ENCODE peak calls at places on chromosomes 7 and 10, in eight cellular contexts. One of them, this sample, is unnamed.

GRCh38 chr7:13050703-13051102 is 363.3 kb downstream of the ARL4A start:
- DNase-seq in fibroblast of pulmonary artery: peak; percentile 83
- DNase-seq in CD4-positive, CD25-positive, alpha-beta regulatory T cell: no peak
- DNase-seq in B cell: no peak
- DNase-seq in mucosa of descending colon: no peak
- DNase-seq in hepatocyte: no peak
- DNase-seq in PC-3: peak; percentile 73
- DNase-seq in transverse colon: no peak
- DNase-seq in this sample: peak; percentile 54

GRCh38 chr7:26729150-26729772 is 135.1 kb downstream of the SKAP2 start:
- DNase-seq in fibroblast of pulmonary artery: no peak
- DNase-seq in CD4-positive, CD25-positive, alpha-beta regulatory T cell: no peak
- DNase-seq in B cell: no peak
- DNase-seq in mucosa of descending colon: no peak
- DNase-seq in hepatocyte: no peak
- DNase-seq in PC-3: no peak
- DNase-seq in transverse colon: no peak
- DNase-seq in this sample: no peak

GRCh38 chr7:137967143-137968018 is 34.5 kb downstream of the CREB3L2 start:
- DNase-seq in fibroblast of pulmonary artery: peak; percentile 62
- DNase-seq in CD4-positive, CD25-positive, alpha-beta regulatory T cell: no peak
- DNase-seq in B cell: no peak
- DNase-seq in mucosa of descending colon: no peak
- DNase-seq in hepatocyte: peak; percentile 50
- DNase-seq in PC-3: peak; percentile 40
- DNase-seq in transverse colon: no peak
- DNase-seq in this sample: peak; percentile 63

GRCh38 chr10:52644678-52645434 is 127.7 kb downstream of the MBL2 start:
- DNase-seq in fibroblast of pulmonary artery: peak; percentile 75
- DNase-seq in CD4-positive, CD25-positive, alpha-beta regulatory T cell: no peak
- DNase-seq in B cell: no peak
- DNase-seq in mucosa of descending colon: peak; percentile 68
- DNase-seq in hepatocyte: peak; percentile 65
- DNase-seq in PC-3: peak; percentile 97
- DNase-seq in transverse colon: peak; percentile 22
- DNase-seq in this sample: peak; percentile 63

GRCh38 chr10:133310789-133311188 is 2.1 kb downstream of the ZNF511 start:
- DNase-seq in fibroblast of pulmonary artery: no peak
- DNase-seq in CD4-positive, CD25-positive, alpha-beta regulatory T cell: no peak
- DNase-seq in B cell: no peak
- DNase-seq in mucosa of descending colon: no peak
- DNase-seq in hepatocyte: no peak
- DNase-seq in PC-3: no peak
- DNase-seq in transverse colon: no peak
- DNase-seq in this sample: no peak

GRCh38 chr7:131633342-131633843 is 77.0 kb upstream of the PODXL start:
- DNase-seq in fibroblast of pulmonary artery: peak; percentile 58
- DNase-seq in CD4-positive, CD25-positive, alpha-beta regulatory T cell: no peak
- DNase-seq in B cell: no peak
- DNase-seq in mucosa of descending colon: no peak
- DNase-seq in hepatocyte: no peak
- DNase-seq in PC-3: peak; percentile 86
- DNase-seq in transverse colon: no peak
- DNase-seq in this sample: peak; percentile 22

GRCh38 chr10:26221571-26221970 is 5.0 kb downstream of the GAD2 start:
- DNase-seq in fibroblast of pulmonary artery: no peak
- DNase-seq in CD4-positive, CD25-positive, alpha-beta regulatory T cell: no peak
- DNase-seq in B cell: no peak
- DNase-seq in mucosa of descending colon: no peak
- DNase-seq in hepatocyte: no peak
- DNase-seq in PC-3: no peak
- DNase-seq in transverse colon: no peak
- DNase-seq in this sample: no peak

GRCh38 chr7:24436131-24436920 is 136.9 kb upstream of the PALS2 start:
- DNase-seq in fibroblast of pulmonary artery: no peak
- DNase-seq in CD4-positive, CD25-positive, alpha-beta regulatory T cell: no peak
- DNase-seq in B cell: no peak
- DNase-seq in mucosa of descending colon: no peak
- DNase-seq in hepatocyte: no peak
- DNase-seq in PC-3: no peak
- DNase-seq in transverse colon: no peak
- DNase-seq in this sample: no peak

GRCh38 chr10:44696496-44696895 is 214.6 kb upstream of the TMEM72 start:
- DNase-seq in fibroblast of pulmonary artery: no peak
- DNase-seq in CD4-positive, CD25-positive, alpha-beta regulatory T cell: no peak
- DNase-seq in B cell: no peak
- DNase-seq in mucosa of descending colon: peak; percentile 3
- DNase-seq in hepatocyte: peak; percentile 39
- DNase-seq in PC-3: no peak
- DNase-seq in transverse colon: no peak
- DNase-seq in this sample: no peak

GRCh38 chr7:115040526-115040925 is 118.6 kb downstream of the MDFIC start:
- DNase-seq in fibroblast of pulmonary artery: no peak
- DNase-seq in CD4-positive, CD25-positive, alpha-beta regulatory T cell: no peak
- DNase-seq in B cell: no peak
- DNase-seq in mucosa of descending colon: no peak
- DNase-seq in hepatocyte: no peak
- DNase-seq in PC-3: no peak
- DNase-seq in transverse colon: no peak
- DNase-seq in this sample: no peak

GRCh38 chr10:71696635-71697326 is 22.8 kb downstream of the C10orf105 start:
- DNase-seq in fibroblast of pulmonary artery: peak; percentile 26
- DNase-seq in CD4-positive, CD25-positive, alpha-beta regulatory T cell: peak; percentile 53
- DNase-seq in B cell: peak; percentile 61
- DNase-seq in mucosa of descending colon: peak; percentile 91
- DNase-seq in hepatocyte: peak; percentile 73
- DNase-seq in PC-3: peak; percentile 47
- DNase-seq in transverse colon: peak; percentile 80
- DNase-seq in this sample: peak; percentile 41

GRCh38 chr7:110800984-110801383 is 289.9 kb upstream of the LRRN3 start:
- DNase-seq in fibroblast of pulmonary artery: no peak
- DNase-seq in CD4-positive, CD25-positive, alpha-beta regulatory T cell: no peak
- DNase-seq in B cell: no peak
- DNase-seq in mucosa of descending colon: no peak
- DNase-seq in hepatocyte: no peak
- DNase-seq in PC-3: no peak
- DNase-seq in transverse colon: no peak
- DNase-seq in this sample: no peak